ENCODE peak calls at places on chromosomes 13 and 19, in seven cellular contexts. X is lower leg skin, T is transverse colon, E is testis, U is K562, M is esophagus squamous epithelium, O is thyroid gland. I is an unnamed sample.

GRCh38 chr13:110405597-110406450 is 98.7 kb downstream of the COL4A2 start:
- DNase-seq in M (no peak), O (peak), E (no peak), X (no peak), T (no peak), U (no peak), I (no peak)

GRCh38 chr19:39970674-39971379 is at the start of gene PSMC4:
- DNase-seq in O (peak), M (peak), E (peak), T (peak), U (peak), X (peak), I (peak)

GRCh38 chr13:32048816-32049215 is 17.2 kb downstream of the FRY start:
- DNase-seq in U (no peak), E (no peak), M (no peak), T (no peak), X (no peak), O (no peak), I (no peak)

GRCh38 chr19:57778358-57778757 is 8.9 kb downstream of the ZNF586 start:
- DNase-seq in T (no peak), M (no peak), E (no peak), X (no peak), U (no peak), O (no peak), I (no peak)

GRCh38 chr13:65597839-65598818 is 1632.0 kb downstream of the PCDH9 start:
- DNase-seq in U (no peak), E (no peak), X (no peak), O (no peak), T (no peak), M (no peak), I (no peak)

GRCh38 chr13:73039201-73040108 is 19.4 kb upstream of the KLF5 start:
- DNase-seq in X (no peak), M (no peak), U (no peak), E (no peak), T (no peak), O (no peak), I (no peak)

GRCh38 chr19:16822648-16823047 is 6.5 kb upstream of the SIN3B start:
- DNase-seq in E (no peak), X (no peak), T (no peak), M (no peak), U (no peak), O (no peak), I (no peak)

GRCh38 chr19:36059180-36059910 is 4.6 kb downstream of the WDR62 start:
- DNase-seq in X (no peak), O (no peak), E (no peak), U (no peak), M (no peak), T (no peak), I (no peak)

GRCh38 chr13:103731959-103732358 is 665.7 kb upstream of the SLC10A2 start:
- DNase-seq in X (no peak), U (no peak), E (no peak), T (no peak), M (no peak), O (no peak), I (no peak)

GRCh38 chr19:39969266-39969665 is 1.7 kb upstream of the PSMC4 start:
- DNase-seq in M (no peak), U (no peak), E (no peak), O (peak), T (no peak), X (no peak), I (no peak)

GRCh38 chr13:104043184-104043583 is 977.0 kb upstream of the SLC10A2 start:
- DNase-seq in M (no peak), O (no peak), T (no peak), U (no peak), X (no peak), E (no peak), I (no peak)

GRCh38 chr13:63351081-63351480 is 1935.4 kb upstream of the PCDH20 start:
- DNase-seq in X (no peak), M (no peak), E (no peak), O (no peak), T (no peak), U (no peak), I (no peak)

GRCh38 chr19:3479177-3479818 is 1.0 kb downstream of the SMIM24 start:
- DNase-seq in X (no peak), O (no peak), T (peak), U (peak), M (no peak), E (peak), I (no peak)

GRCh38 chr13:110062077-110062776 is 244.7 kb downstream of the COL4A1 start:
- DNase-seq in M (no peak), X (no peak), E (no peak), T (no peak), O (peak), U (no peak), I (peak)

GRCh38 chr19:41172297-41173164 is 20.5 kb upstream of the CYP2S1 start:
- DNase-seq in M (no peak), U (no peak), E (no peak), X (no peak), T (peak), O (no peak), I (no peak)

GRCh38 chr13:94494021-94494420 is 14.5 kb upstream of the DCT start:
- DNase-seq in E (no peak), M (no peak), O (no peak), U (no peak), T (no peak), X (no peak), I (no peak)

GRCh38 chr19:10292206-10292788 is 2.5 kb downstream of the ICAM5 start:
- DNase-seq in X (peak), U (peak), T (peak), O (peak), M (no peak), E (peak), I (peak)

GRCh38 chr13:76885203-76886004 is 801 bp downstream of the KCTD12 start:
- DNase-seq in X (peak), E (peak), T (peak), O (peak), U (peak), M (peak), I (peak)

GRCh38 chr19:13834308-13834790 is 39.1 kb downstream of the ZSWIM4 start:
- DNase-seq in M (no peak), E (no peak), O (no peak), U (no peak), X (no peak), T (no peak), I (no peak)

GRCh38 chr13:110485604-110486003 is 75.9 kb downstream of the RAB20 start:
- DNase-seq in O (no peak), E (no peak), X (no peak), M (no peak), T (no peak), U (no peak), I (peak)

GRCh38 chr13:69291292-69291906 is 816.2 kb upstream of the ATXN8OS start:
- DNase-seq in T (no peak), X (no peak), M (no peak), O (no peak), U (no peak), E (no peak), I (no peak)

GRCh38 chr19:31372245-31372781 is 23.1 kb upstream of the TSHZ3 start:
- DNase-seq in X (no peak), M (no peak), T (no peak), E (no peak), U (no peak), O (no peak), I (no peak)

GRCh38 chr19:18098891-18099622 is 1.5 kb downstream of the MAST3 start:
- DNase-seq in E (no peak), O (peak), T (peak), U (peak), X (no peak), M (no peak), I (no peak)

GRCh38 chr13:91356919-91357612 is 9.6 kb downstream of the MIR17HG start:
- DNase-seq in U (peak), E (no peak), O (no peak), X (no peak), T (no peak), M (no peak), I (no peak)

GRCh38 chr19:48630289-48631036 is 6.7 kb downstream of the DBP start:
- DNase-seq in M (no peak), T (peak), U (no peak), O (peak), X (peak), E (peak), I (no peak)

GRCh38 chr13:112790735-112791641 is 101.2 kb downstream of the ATP11A start:
- DNase-seq in T (no peak), E (no peak), X (peak), M (no peak), U (no peak), O (peak), I (no peak)

GRCh38 chr13:30394798-30395191 is 27.5 kb upstream of the UBE2L5 start:
- DNase-seq in T (no peak), M (no peak), E (no peak), U (no peak), O (no peak), X (no peak), I (no peak)

GRCh38 chr13:51066091-51066831 is 44.8 kb downstream of the C13orf42 start:
- DNase-seq in U (no peak), O (no peak), E (no peak), T (no peak), M (no peak), X (no peak), I (no peak)

GRCh38 chr19:1257475-1258160 is 9.2 kb downstream of the MIDN start:
- DNase-seq in M (no peak), U (no peak), O (no peak), X (no peak), E (no peak), T (no peak), I (no peak)

GRCh38 chr19:44111910-44112463 is 1.2 kb upstream of the ZNF225 start:
- DNase-seq in U (no peak), X (no peak), O (peak), E (peak), T (no peak), M (no peak), I (peak)

GRCh38 chr19:37470216-37470615 is 1.1 kb downstream of the ZNF570 start:
- DNase-seq in O (no peak), M (no peak), U (no peak), X (no peak), E (no peak), T (no peak), I (no peak)

GRCh38 chr13:83879431-83880171 is 2.7 kb downstream of the SLITRK1 start:
- DNase-seq in T (no peak), X (peak), O (no peak), M (no peak), E (no peak), U (no peak), I (no peak)

GRCh38 chr19:18762125-18763023 is 28.7 kb downstream of the COMP start:
- DNase-seq in E (peak), M (no peak), U (no peak), O (peak), X (peak), T (peak), I (no peak)

GRCh38 chr19:58558066-58558622 is at the start of gene UBE2M:
- DNase-seq in M (no peak), X (peak), U (peak), O (peak), T (peak), E (no peak), I (no peak)

GRCh38 chr13:77509221-77509620 is 26.3 kb upstream of the SCEL start:
- DNase-seq in T (no peak), E (no peak), U (no peak), X (no peak), O (no peak), M (no peak), I (no peak)

GRCh38 chr13:46307554-46307953 is 79.5 kb downstream of the RUBCNL start:
- DNase-seq in T (no peak), M (no peak), E (no peak), O (no peak), U (no peak), X (no peak), I (no peak)

GRCh38 chr13:58999851-59000250 is 1163.9 kb downstream of the DIAPH3 start:
- DNase-seq in E (no peak), O (no peak), X (no peak), M (no peak), T (no peak), U (no peak), I (no peak)

GRCh38 chr19:52189745-52190678 is at the start of gene PPP2R1A:
- DNase-seq in U (peak), X (peak), M (peak), O (peak), E (peak), T (peak), I (peak)

GRCh38 chr19:52190679-52191293 is 934 bp downstream of the PPP2R1A start:
- DNase-seq in T (peak), U (no peak), O (peak), E (peak), X (peak), M (no peak), I (no peak)

GRCh38 chr19:52191374-52191773 is 1.5 kb downstream of the PPP2R1A start:
- DNase-seq in M (no peak), E (no peak), U (no peak), X (no peak), O (no peak), T (peak), I (no peak)

GRCh38 chr19:52187407-52187806 is 2.4 kb upstream of the PPP2R1A start:
- DNase-seq in U (no peak), X (no peak), E (no peak), T (no peak), M (no peak), O (no peak), I (no peak)

GRCh38 chr19:52188822-52189744 is 769 bp upstream of the PPP2R1A start:
- DNase-seq in U (no peak), T (no peak), M (peak), X (peak), E (no peak), O (peak), I (no peak)
- TF ChIP-seq POLR2A in U (no peak), T (no peak), M (peak), X (no peak), E (peak), O (peak), I (peak)

GRCh38 chr13:99608345-99608744 is 107.1 kb downstream of the TM9SF2 start:
- DNase-seq in E (no peak), T (no peak), O (no peak), X (no peak), U (no peak), M (no peak), I (no peak)

GRCh38 chr13:99601535-99601934 is 100.3 kb downstream of the TM9SF2 start:
- DNase-seq in U (no peak), T (no peak), O (no peak), E (no peak), X (no peak), M (no peak), I (no peak)

GRCh38 chr13:99606322-99607089 is 105.2 kb downstream of the TM9SF2 start:
- DNase-seq in E (peak), X (peak), U (peak), T (peak), O (peak), M (peak), I (peak)

GRCh38 chr13:99604636-99605035 is 103.4 kb downstream of the TM9SF2 start:
- DNase-seq in X (no peak), E (no peak), O (no peak), M (no peak), T (no peak), U (no peak), I (no peak)

DNA sequence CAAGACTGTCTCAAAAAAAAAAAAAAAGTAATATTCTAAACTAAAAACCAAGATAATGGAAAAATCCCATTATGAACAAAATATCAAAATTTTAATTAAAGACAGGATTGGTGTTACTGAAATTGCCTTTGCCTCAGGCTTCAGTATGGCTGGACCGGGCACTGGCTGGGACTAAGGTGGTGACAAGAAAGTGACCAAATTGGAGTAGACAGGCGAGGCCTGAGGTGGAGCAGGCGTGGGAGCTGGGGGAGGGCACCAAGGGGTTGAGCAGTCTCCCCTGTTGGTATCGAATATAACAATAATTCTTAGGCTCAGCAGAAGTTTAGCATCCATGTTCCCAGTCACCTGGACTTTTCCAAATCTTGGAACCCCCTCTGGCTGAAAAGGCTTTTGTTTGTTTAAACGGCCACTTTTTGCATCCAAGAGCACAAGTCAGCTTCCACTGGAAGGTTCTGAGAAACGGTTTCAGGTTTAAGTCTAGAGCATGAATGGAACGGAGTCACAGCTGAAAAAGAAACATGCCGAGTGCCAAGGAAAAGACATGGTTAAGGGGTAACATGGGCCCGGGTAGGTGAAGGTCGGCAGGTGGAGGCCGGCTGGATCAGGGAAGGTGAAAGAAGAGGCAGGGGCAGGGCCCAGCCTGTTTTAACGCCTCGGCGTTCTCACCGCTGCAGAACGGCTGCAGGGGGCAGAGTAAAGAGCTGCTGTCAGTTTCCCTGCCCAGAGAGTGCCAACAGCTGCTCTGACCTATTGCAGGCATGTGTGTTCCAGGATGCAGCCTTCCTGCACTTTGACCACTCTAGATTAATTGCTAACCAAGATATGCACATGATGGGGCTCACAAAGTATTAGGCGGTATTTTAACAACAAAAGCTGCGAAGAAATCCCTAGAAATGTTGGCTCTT is 104.4 kb downstream of the TM9SF2 start:
- DNase-seq in O (peak), U (peak), T (peak), X (peak), E (peak), M (no peak), I (peak)
- TF ChIP-seq POLR2A in O (no peak), U (no peak), T (no peak), X (no peak), E (no peak), M (no peak), I (no peak)

DNA sequence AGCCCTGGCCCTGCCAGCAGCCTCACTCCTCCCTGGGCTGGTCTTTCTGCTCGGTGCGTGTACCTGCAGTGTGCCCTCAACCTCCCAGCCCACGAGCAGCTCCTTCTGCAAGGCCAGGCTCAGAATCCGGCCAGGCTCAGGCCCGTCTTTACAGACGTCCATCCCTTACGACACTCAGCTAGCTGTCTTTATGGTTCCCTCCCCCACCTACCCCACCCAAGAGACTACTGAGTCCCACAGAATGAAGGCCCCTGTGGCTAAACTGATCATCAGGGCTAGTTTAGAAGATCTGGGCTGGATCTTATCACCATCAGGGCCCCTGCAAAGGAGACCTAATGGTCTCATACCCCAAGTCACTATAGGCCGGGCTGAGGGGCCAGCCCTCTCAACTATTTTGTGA is 10.7 kb downstream of the TMEM150B start:
- DNase-seq in M (no peak), E (no peak), T (no peak), O (no peak), U (no peak), X (no peak), I (no peak)
- TF ChIP-seq POLR2A in M (no peak), E (no peak), T (no peak), O (no peak), U (no peak), X (no peak), I (no peak)

DNA sequence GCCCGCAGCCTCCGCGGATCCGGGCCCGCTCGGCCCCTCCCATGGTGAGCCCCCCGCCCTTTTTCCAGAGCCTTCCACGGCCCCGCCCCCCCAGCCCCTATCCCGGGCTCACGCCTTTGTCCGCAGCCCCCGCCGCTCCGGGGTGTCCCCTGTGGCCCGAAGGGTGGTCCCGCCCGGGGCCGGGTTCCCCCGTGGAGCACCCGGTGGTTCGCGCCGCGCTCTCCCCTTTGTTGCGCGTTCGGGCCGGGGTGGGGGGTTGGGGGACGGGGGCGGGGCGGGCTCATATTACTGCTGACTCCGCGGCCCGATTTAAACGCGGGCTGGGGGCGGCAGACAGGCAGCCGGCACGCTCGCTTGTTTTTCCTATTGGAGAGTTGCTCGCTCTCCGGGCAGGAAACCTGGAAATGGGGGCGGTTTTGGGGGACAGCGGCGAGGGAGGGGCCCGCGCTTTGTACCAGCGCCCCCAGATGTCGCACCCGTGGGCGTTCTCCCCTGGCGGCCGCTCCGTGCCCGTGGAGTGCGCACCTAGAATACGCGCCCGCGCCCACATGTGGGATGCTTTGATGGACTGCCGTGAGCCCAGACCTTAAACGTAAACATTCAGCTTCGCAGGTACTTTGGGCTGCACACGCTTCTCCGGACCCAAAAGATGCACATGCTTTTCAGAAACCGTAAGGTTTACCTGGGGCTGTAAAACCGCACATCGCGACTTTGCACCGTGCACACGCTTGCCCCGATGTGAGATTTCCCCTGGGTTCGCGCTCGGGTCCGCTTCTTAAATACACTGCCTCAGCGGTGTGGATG is 699 bp downstream of the PTOV1 start:
- DNase-seq in T (no peak), M (no peak), U (peak), E (peak), X (peak), O (peak), I (no peak)
- TF ChIP-seq POLR2A in T (no peak), M (no peak), U (no peak), E (no peak), X (no peak), O (no peak), I (no peak)

I was measured in H54.